ENCODE peak calls at places on chromosomes 2 and 18, in five cellular contexts. One of them, this sample, is unnamed.

GRCh38 chr2:149314687-149315086 is 15.7 kb upstream of the LYPD6 start:
- DNase-seq in GM12878: no peak
- DNase-seq in HepG2: no peak
- DNase-seq in HCT116: no peak
- DNase-seq in SK-N-SH: no peak
- DNase-seq in this sample: no peak

GRCh38 chr2:145760781-145761649 is 1241.1 kb upstream of the ZEB2 start:
- DNase-seq in GM12878: no peak
- DNase-seq in HepG2: peak
- DNase-seq in HCT116: no peak
- DNase-seq in SK-N-SH: no peak
- DNase-seq in this sample: no peak

GRCh38 chr18:70046207-70046606 is 98.5 kb upstream of the CD226 start:
- DNase-seq in GM12878: no peak
- DNase-seq in HepG2: no peak
- DNase-seq in HCT116: no peak
- DNase-seq in SK-N-SH: no peak
- DNase-seq in this sample: no peak

GRCh38 chr2:147030966-147031760 is 813.7 kb upstream of the ACVR2A start:
- DNase-seq in GM12878: no peak
- DNase-seq in HepG2: no peak
- DNase-seq in HCT116: peak
- DNase-seq in SK-N-SH: no peak
- DNase-seq in this sample: no peak

GRCh38 chr2:209578394-209579006 is 154.7 kb downstream of the MAP2 start:
- DNase-seq in GM12878: no peak
- DNase-seq in HepG2: no peak
- DNase-seq in HCT116: no peak
- DNase-seq in SK-N-SH: no peak
- DNase-seq in this sample: no peak

GRCh38 chr2:113685471-113685870 is 58.4 kb downstream of the RABL2A start:
- DNase-seq in GM12878: no peak
- DNase-seq in HepG2: no peak
- DNase-seq in HCT116: no peak
- DNase-seq in SK-N-SH: no peak
- DNase-seq in this sample: no peak

GRCh38 chr2:72745679-72746368 is 80.0 kb downstream of the EXOC6B start:
- DNase-seq in GM12878: no peak
- DNase-seq in HepG2: peak
- DNase-seq in HCT116: peak
- DNase-seq in SK-N-SH: peak
- DNase-seq in this sample: peak

GRCh38 chr18:7334973-7335568 is 104.2 kb downstream of the LRRC30 start:
- DNase-seq in GM12878: no peak
- DNase-seq in HepG2: no peak
- DNase-seq in HCT116: no peak
- DNase-seq in SK-N-SH: no peak
- DNase-seq in this sample: no peak

GRCh38 chr18:37362158-37362890 is 203.3 kb downstream of the CELF4 start:
- DNase-seq in GM12878: no peak
- DNase-seq in HepG2: peak
- DNase-seq in HCT116: no peak
- DNase-seq in SK-N-SH: no peak
- DNase-seq in this sample: no peak

GRCh38 chr2:147628971-147629421 is 215.8 kb upstream of the ACVR2A start:
- DNase-seq in GM12878: no peak
- DNase-seq in HepG2: no peak
- DNase-seq in HCT116: no peak
- DNase-seq in SK-N-SH: no peak
- DNase-seq in this sample: no peak

GRCh38 chr2:8327371-8328100 is 354.3 kb upstream of the ID2 start:
- DNase-seq in GM12878: no peak
- DNase-seq in HepG2: no peak
- DNase-seq in HCT116: no peak
- DNase-seq in SK-N-SH: no peak
- DNase-seq in this sample: no peak

GRCh38 chr2:240602266-240603050 is 15.9 kb downstream of the CAPN10 start:
- DNase-seq in GM12878: no peak
- DNase-seq in HepG2: no peak
- DNase-seq in HCT116: no peak
- DNase-seq in SK-N-SH: no peak
- DNase-seq in this sample: no peak

DNA sequence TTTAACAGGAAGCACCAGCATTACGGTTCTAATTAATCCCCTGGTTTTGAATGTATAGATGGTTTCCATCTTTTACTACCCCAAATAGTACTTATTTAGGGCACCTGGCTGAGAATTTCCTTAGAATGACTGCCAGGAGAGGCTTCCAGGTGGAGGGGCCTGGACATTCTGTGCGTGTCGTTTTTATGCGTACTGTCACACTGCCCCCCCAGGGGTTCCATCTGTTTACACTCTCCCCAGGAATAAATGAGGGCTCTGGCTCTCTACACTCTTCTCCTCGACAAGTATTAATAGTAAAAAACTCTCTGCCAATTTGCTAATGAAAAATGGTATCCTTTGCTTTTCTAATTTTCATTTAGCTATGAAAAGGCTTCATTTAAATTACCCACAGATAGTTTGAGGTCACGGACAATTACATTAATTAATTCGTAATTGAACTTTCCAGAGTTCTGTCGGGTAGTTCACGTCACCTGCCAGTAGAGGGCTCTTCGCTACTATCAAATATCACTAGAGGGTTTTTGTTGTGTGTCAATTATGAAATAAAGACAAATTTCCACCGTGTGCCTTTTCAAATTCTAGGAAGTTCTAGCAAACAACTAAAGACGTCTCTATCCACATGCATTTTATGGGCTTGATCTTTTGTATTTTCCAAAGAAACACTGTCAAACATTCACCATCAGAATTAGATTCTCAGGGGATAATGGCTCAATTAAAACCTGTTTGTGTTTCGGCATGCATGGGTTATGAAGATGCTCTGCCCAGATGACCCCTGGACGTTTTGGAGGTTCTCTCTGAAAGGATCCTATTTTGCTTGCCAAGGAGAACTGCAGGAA is 88.8 kb upstream of the ASB18 start:
- DNase-seq in GM12878: no peak
- DNase-seq in HepG2: no peak
- DNase-seq in HCT116: peak
- DNase-seq in SK-N-SH: peak
- DNase-seq in this sample: peak
- TF ChIP-seq YY1 in GM12878: no peak
- TF ChIP-seq YY1 in HepG2: no peak
- TF ChIP-seq YY1 in HCT116: no peak
- TF ChIP-seq YY1 in SK-N-SH: no peak
- TF ChIP-seq YY1 in this sample: no peak

GRCh38 chr2:11559786-11560155 is 25.9 kb downstream of the GREB1 start:
- DNase-seq in GM12878: no peak
- DNase-seq in HepG2: no peak
- DNase-seq in HCT116: no peak
- DNase-seq in SK-N-SH: no peak
- DNase-seq in this sample: no peak

GRCh38 chr2:11556101-11556806 is 22.4 kb downstream of the GREB1 start:
- DNase-seq in GM12878: no peak
- DNase-seq in HepG2: no peak
- DNase-seq in HCT116: no peak
- DNase-seq in SK-N-SH: no peak
- DNase-seq in this sample: no peak

GRCh38 chr2:11559066-11559785 is 25.4 kb downstream of the GREB1 start:
- DNase-seq in GM12878: no peak
- DNase-seq in HepG2: no peak
- DNase-seq in HCT116: no peak
- DNase-seq in SK-N-SH: no peak
- DNase-seq in this sample: no peak

GRCh38 chr2:11560806-11561205 is 27.0 kb downstream of the GREB1 start:
- DNase-seq in GM12878: no peak
- DNase-seq in HepG2: no peak
- DNase-seq in HCT116: no peak
- DNase-seq in SK-N-SH: no peak
- DNase-seq in this sample: no peak

DNA sequence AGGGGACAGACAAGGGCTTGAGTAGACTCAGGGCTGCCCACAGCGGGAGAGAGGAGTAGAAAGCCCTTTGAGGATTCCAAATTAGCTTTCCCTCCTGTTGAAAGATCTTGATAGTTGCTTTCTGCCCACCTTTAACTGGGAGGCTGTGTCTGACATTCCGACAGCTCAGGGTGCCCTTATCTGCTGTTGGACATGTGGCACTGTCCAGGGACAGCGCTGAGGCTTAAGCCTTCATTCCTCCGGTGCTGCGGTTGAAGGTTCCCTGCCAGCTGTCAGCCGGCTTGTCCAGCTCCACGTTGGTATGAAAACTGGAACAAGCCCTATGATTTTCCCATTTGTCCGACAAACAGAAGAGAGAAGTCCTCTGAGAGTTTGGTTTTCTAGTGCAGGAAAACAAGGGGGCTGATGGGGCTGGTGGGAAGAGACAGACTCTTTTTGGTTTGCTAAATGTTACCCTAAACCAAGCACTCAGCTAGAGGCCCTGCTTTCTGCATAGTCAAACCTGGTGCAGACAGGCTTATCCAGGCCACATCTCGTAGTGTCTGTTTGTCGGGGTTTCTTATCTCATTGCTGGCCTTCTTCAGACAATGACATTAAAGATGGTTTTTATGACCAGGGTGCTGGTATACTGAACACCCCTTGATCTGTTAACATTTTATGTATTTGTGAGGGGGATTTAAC is 24.5 kb downstream of the GREB1 start:
- DNase-seq in GM12878: no peak
- DNase-seq in HepG2: no peak
- DNase-seq in HCT116: no peak
- DNase-seq in SK-N-SH: peak
- DNase-seq in this sample: no peak
- TF ChIP-seq YY1 in GM12878: no peak
- TF ChIP-seq YY1 in HepG2: no peak
- TF ChIP-seq YY1 in HCT116: no peak
- TF ChIP-seq YY1 in SK-N-SH: no peak
- TF ChIP-seq YY1 in this sample: no peak

GRCh38 chr2:156156580-156156979 is 175.9 kb downstream of the NR4A2 start:
- DNase-seq in GM12878: no peak
- DNase-seq in HepG2: peak
- DNase-seq in HCT116: no peak
- DNase-seq in SK-N-SH: no peak
- DNase-seq in this sample: no peak
- TF ChIP-seq YY1 in GM12878: no peak
- TF ChIP-seq YY1 in HepG2: no peak
- TF ChIP-seq YY1 in HCT116: no peak
- TF ChIP-seq YY1 in SK-N-SH: no peak
- TF ChIP-seq YY1 in this sample: no peak

GRCh38 chr2:212709287-212709686 is 170.7 kb upstream of the ERBB4 start:
- DNase-seq in GM12878: no peak
- DNase-seq in HepG2: no peak
- DNase-seq in HCT116: no peak
- DNase-seq in SK-N-SH: no peak
- DNase-seq in this sample: no peak
- TF ChIP-seq YY1 in GM12878: no peak
- TF ChIP-seq YY1 in HepG2: no peak
- TF ChIP-seq YY1 in HCT116: no peak
- TF ChIP-seq YY1 in SK-N-SH: no peak
- TF ChIP-seq YY1 in this sample: no peak

DNA sequence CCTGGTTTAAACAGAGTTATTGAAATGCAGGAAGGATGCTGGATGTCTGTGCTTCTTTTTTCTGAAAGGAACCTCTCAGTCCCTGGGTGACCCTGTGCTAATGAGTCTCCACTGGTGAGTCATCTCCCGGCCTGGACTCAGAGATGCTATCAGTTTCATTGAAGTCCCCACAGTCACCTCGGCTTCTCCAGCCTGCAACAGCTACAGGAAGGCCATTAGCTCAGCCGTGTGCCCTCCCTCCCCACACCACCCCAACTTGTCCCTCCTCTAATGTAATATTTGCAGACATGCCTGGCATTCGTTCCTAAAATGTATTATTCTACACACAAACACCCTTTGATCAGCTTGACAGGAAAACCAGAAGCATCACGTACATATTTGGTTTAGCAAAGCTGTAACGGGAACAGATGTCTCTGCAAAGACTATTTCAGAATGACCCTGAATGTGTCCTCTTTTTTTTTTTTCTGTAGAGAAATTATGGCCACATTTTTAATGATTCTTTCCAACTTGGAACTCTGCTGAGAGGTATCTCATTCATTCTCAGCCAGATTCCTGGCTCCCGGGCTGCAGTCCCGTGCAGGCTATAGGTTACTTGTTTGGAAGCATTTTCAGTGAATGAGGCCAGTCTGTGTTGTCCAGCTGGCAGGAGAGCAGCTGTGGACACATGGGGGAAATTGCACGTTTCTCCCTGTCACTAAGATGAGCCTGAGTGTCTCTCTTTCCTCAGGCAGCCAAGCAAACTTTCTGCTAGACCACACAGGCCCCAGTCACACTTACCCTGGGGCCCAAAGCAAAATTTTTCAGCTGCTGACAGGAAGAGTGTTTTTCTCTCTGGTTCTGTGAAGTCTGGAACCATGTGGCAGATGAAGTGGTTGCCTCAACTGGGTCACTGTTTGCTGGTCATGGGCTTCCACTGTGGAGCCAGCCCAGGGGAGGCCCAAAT is 430.9 kb downstream of the LPIN1 start:
- DNase-seq in GM12878: peak
- DNase-seq in HepG2: peak
- DNase-seq in HCT116: no peak
- DNase-seq in SK-N-SH: peak
- DNase-seq in this sample: peak
- TF ChIP-seq YY1 in GM12878: no peak
- TF ChIP-seq YY1 in HepG2: no peak
- TF ChIP-seq YY1 in HCT116: no peak
- TF ChIP-seq YY1 in SK-N-SH: peak
- TF ChIP-seq YY1 in this sample: no peak

GRCh38 chr18:74234326-74235171 is 57.2 kb downstream of the CYB5A start:
- DNase-seq in GM12878: no peak
- DNase-seq in HepG2: peak
- DNase-seq in HCT116: no peak
- DNase-seq in SK-N-SH: no peak
- DNase-seq in this sample: peak
- TF ChIP-seq YY1 in GM12878: no peak
- TF ChIP-seq YY1 in HepG2: no peak
- TF ChIP-seq YY1 in HCT116: no peak
- TF ChIP-seq YY1 in SK-N-SH: no peak
- TF ChIP-seq YY1 in this sample: no peak